ENCODE peak calls at places on chromosomes 5 and 9, in eight cellular contexts. One of them, this sample, is unnamed.

GRCh38 chr5:180081481-180081880 is 9.9 kb upstream of the RNF130 start:
- DNase-seq in fibroblast of mammary gland: no peak
- DNase-seq in Panc1: no peak
- DNase-seq in transverse colon: no peak
- DNase-seq in psoas muscle: no peak
- DNase-seq in WTC11: no peak
- DNase-seq in HTR-8/SVneo: no peak
- DNase-seq in activated B cell treated with CpG ODN at 0.5 μM for 24 hours: no peak
- DNase-seq in this sample: no peak

GRCh38 chr9:107749787-107750444 is 260.3 kb upstream of the KLF4 start:
- DNase-seq in fibroblast of mammary gland: peak; percentile 97
- DNase-seq in Panc1: peak; percentile 54
- DNase-seq in transverse colon: peak; percentile 76
- DNase-seq in psoas muscle: peak; percentile 93
- DNase-seq in WTC11: peak; percentile 69
- DNase-seq in HTR-8/SVneo: peak; percentile 83
- DNase-seq in activated B cell treated with CpG ODN at 0.5 μM for 24 hours: no peak
- DNase-seq in this sample: peak; percentile 81

GRCh38 chr5:143108498-143109128 is 294.9 kb downstream of the NR3C1 start:
- DNase-seq in fibroblast of mammary gland: no peak
- DNase-seq in Panc1: no peak
- DNase-seq in transverse colon: peak; percentile 74
- DNase-seq in psoas muscle: no peak
- DNase-seq in WTC11: no peak
- DNase-seq in HTR-8/SVneo: no peak
- DNase-seq in activated B cell treated with CpG ODN at 0.5 μM for 24 hours: no peak
- DNase-seq in this sample: no peak

GRCh38 chr9:79263666-79264460 is 307.9 kb upstream of the TLE4 start:
- DNase-seq in fibroblast of mammary gland: no peak
- DNase-seq in Panc1: no peak
- DNase-seq in transverse colon: no peak
- DNase-seq in psoas muscle: no peak
- DNase-seq in WTC11: no peak
- DNase-seq in HTR-8/SVneo: no peak
- DNase-seq in activated B cell treated with CpG ODN at 0.5 μM for 24 hours: no peak
- DNase-seq in this sample: no peak

GRCh38 chr5:60007724-60008123 is 114.2 kb upstream of the PDE4D start:
- DNase-seq in fibroblast of mammary gland: no peak
- DNase-seq in Panc1: no peak
- DNase-seq in transverse colon: no peak
- DNase-seq in psoas muscle: no peak
- DNase-seq in WTC11: no peak
- DNase-seq in HTR-8/SVneo: no peak
- DNase-seq in activated B cell treated with CpG ODN at 0.5 μM for 24 hours: no peak
- DNase-seq in this sample: no peak

GRCh38 chr5:51162245-51162644 is 221.0 kb upstream of the ISL1 start:
- DNase-seq in fibroblast of mammary gland: no peak
- DNase-seq in Panc1: no peak
- DNase-seq in transverse colon: no peak
- DNase-seq in psoas muscle: no peak
- DNase-seq in WTC11: no peak
- DNase-seq in HTR-8/SVneo: no peak
- DNase-seq in activated B cell treated with CpG ODN at 0.5 μM for 24 hours: no peak
- DNase-seq in this sample: no peak

GRCh38 chr5:33556330-33557328 is 115.9 kb downstream of the TARS1 start:
- DNase-seq in fibroblast of mammary gland: peak; percentile 14
- DNase-seq in Panc1: no peak
- DNase-seq in transverse colon: no peak
- DNase-seq in psoas muscle: no peak
- DNase-seq in WTC11: no peak
- DNase-seq in HTR-8/SVneo: no peak
- DNase-seq in activated B cell treated with CpG ODN at 0.5 μM for 24 hours: no peak
- DNase-seq in this sample: no peak

GRCh38 chr9:135661801-135662560 is 1.1 kb upstream of the LCN9 start:
- DNase-seq in fibroblast of mammary gland: no peak
- DNase-seq in Panc1: no peak
- DNase-seq in transverse colon: no peak
- DNase-seq in psoas muscle: no peak
- DNase-seq in WTC11: no peak
- DNase-seq in HTR-8/SVneo: no peak
- DNase-seq in activated B cell treated with CpG ODN at 0.5 μM for 24 hours: no peak
- DNase-seq in this sample: no peak

GRCh38 chr9:137310190-137311052 is 8.3 kb upstream of the NRARP start:
- DNase-seq in fibroblast of mammary gland: no peak
- DNase-seq in Panc1: no peak
- DNase-seq in transverse colon: peak; percentile 79
- DNase-seq in psoas muscle: no peak
- DNase-seq in WTC11: no peak
- DNase-seq in HTR-8/SVneo: no peak
- DNase-seq in activated B cell treated with CpG ODN at 0.5 μM for 24 hours: no peak
- DNase-seq in this sample: no peak

GRCh38 chr9:99140685-99141314 is 35.9 kb downstream of the TGFBR1 start:
- DNase-seq in fibroblast of mammary gland: peak; percentile 70
- DNase-seq in Panc1: peak; percentile 60
- DNase-seq in transverse colon: peak; percentile 29
- DNase-seq in psoas muscle: no peak
- DNase-seq in WTC11: peak; percentile 55
- DNase-seq in HTR-8/SVneo: peak; percentile 11
- DNase-seq in activated B cell treated with CpG ODN at 0.5 μM for 24 hours: no peak
- DNase-seq in this sample: no peak

GRCh38 chr5:93425102-93425501 is 155.9 kb downstream of the NR2F1-AS1 start:
- DNase-seq in fibroblast of mammary gland: peak; percentile 91
- DNase-seq in Panc1: no peak
- DNase-seq in transverse colon: no peak
- DNase-seq in psoas muscle: no peak
- DNase-seq in WTC11: no peak
- DNase-seq in HTR-8/SVneo: no peak
- DNase-seq in activated B cell treated with CpG ODN at 0.5 μM for 24 hours: no peak
- DNase-seq in this sample: no peak

GRCh38 chr5:83955916-83956315 is 235.3 kb upstream of the HAPLN1 start:
- DNase-seq in fibroblast of mammary gland: peak; percentile 46
- DNase-seq in Panc1: no peak
- DNase-seq in transverse colon: no peak
- DNase-seq in psoas muscle: no peak
- DNase-seq in WTC11: no peak
- DNase-seq in HTR-8/SVneo: no peak
- DNase-seq in activated B cell treated with CpG ODN at 0.5 μM for 24 hours: no peak
- DNase-seq in this sample: no peak

This sample was measured in upper lobe of right lung.